ENCODE peak calls at places on chromosome 22, in eight cellular contexts. R is C1 segment of cervical spinal cord; V is activated T-helper 1 cell treated with anti-CD3 and anti-CD28 coated beads, Interleukin-2, amount 50 U/mL, for 16 hours; P is CD4-positive, alpha-beta memory T cell; F is psoas muscle; H is stimulated activated CD4-positive, alpha-beta T cell treated with anti-CD3 and anti-CD28 coated beads, Interleukin-4, amount 100 ng/mL, for 24 hours; E is activated gamma-delta T cell treated with Interleukin-2 at 50 U/mL for 16 hours; Y is Karpas-422. B is an unnamed sample.
A peak's percentile ranks its signal among the peaks of the same experiment; 100 is the strongest.

GRCh38 chr22:48340191-48340590 is 1487.5 kb downstream of the BRD1 start:
- DNase-seq in Y (no peak), V (no peak), E (no peak), F (no peak), P (no peak), H (no peak), R (no peak), B (no peak)

GRCh38 chr22:20324139-20324516 is 4.3 kb upstream of the DGCR6L start:
- DNase-seq in R (no peak), E (no peak), V (no peak), H (peak; percentile 51), F (no peak), P (no peak), Y (no peak), B (no peak)

GRCh38 chr22:25403284-25403606 is 161.2 kb upstream of the GRK3 start:
- DNase-seq in R (no peak), Y (no peak), V (no peak), E (no peak), F (no peak), H (no peak), P (no peak), B (no peak)

GRCh38 chr22:19789406-19789805 is 28.8 kb downstream of the TBX1 start:
- DNase-seq in P (no peak), V (no peak), Y (no peak), H (no peak), F (peak; percentile 5), E (no peak), R (no peak), B (no peak)

GRCh38 chr22:50503475-50504145 is 3.9 kb downstream of the LMF2 start:
- DNase-seq in V (no peak), R (no peak), F (no peak), Y (peak; percentile 68), E (no peak), P (no peak), H (no peak), B (no peak)

GRCh38 chr22:41968601-41969000 is 642 bp upstream of the SEPTIN3 start:
- DNase-seq in E (no peak), R (no peak), P (no peak), F (no peak), H (no peak), Y (no peak), V (no peak), B (no peak)

GRCh38 chr22:46573781-46574437 is 36.5 kb upstream of the CELSR1 start:
- DNase-seq in H (no peak), V (no peak), F (no peak), R (no peak), E (no peak), P (no peak), Y (no peak), B (no peak)

GRCh38 chr22:35854334-35854733 is 136.7 kb downstream of the APOL5 start:
- DNase-seq in F (no peak), R (no peak), Y (no peak), E (no peak), P (no peak), V (no peak), H (no peak), B (no peak)

GRCh38 chr22:28909375-28909774 is 26.0 kb downstream of the ZNRF3 start:
- DNase-seq in V (no peak), Y (no peak), E (no peak), F (no peak), P (no peak), R (no peak), H (peak; percentile 82), B (no peak)

GRCh38 chr22:21106000-21106399 is 60.3 kb downstream of the LRRC74B start:
- DNase-seq in E (no peak), R (no peak), V (no peak), Y (no peak), H (no peak), P (no peak), F (no peak), B (no peak)

GRCh38 chr22:29370556-29370955 is 17.8 kb downstream of the AP1B1 start:
- DNase-seq in Y (no peak), F (no peak), E (no peak), V (no peak), P (no peak), R (no peak), H (no peak), B (no peak)

GRCh38 chr22:27886843-27887151 is 32.3 kb downstream of the PITPNB start:
- DNase-seq in Y (no peak), H (no peak), P (no peak), R (no peak), E (no peak), V (no peak), F (no peak), B (no peak)

GRCh38 chr22:49040754-49041467 is 786.8 kb downstream of the BRD1 start:
- DNase-seq in R (no peak), F (no peak), Y (no peak), H (no peak), P (no peak), E (no peak), V (no peak), B (no peak)

GRCh38 chr22:31102441-31103081 is 4.8 kb downstream of the SELENOM start:
- DNase-seq in E (no peak), H (no peak), V (no peak), R (no peak), F (peak; percentile 89), Y (no peak), P (no peak), B (no peak)

GRCh38 chr22:20438678-20439492 is 1.3 kb upstream of the SCARF2 start:
- DNase-seq in V (no peak), H (no peak), F (no peak), E (no peak), P (no peak), Y (no peak), R (no peak), B (peak; percentile 38)

B was measured in B cell.